ENCODE peak calls at places on chromosomes 13 and 19, in ten cellular contexts. One of them, this sample, is unnamed.

GRCh38 chr13:48501705-48502104 is 31.2 kb downstream of the RCBTB2 start:
- DNase-seq in foreskin fibroblast: no peak
- DNase-seq in EL: no peak
- DNase-seq in NCI-H774: no peak
- DNase-seq in fibroblast of gingiva: no peak
- DNase-seq in memory B cell: no peak
- DNase-seq in psoas muscle: no peak
- DNase-seq in HS-5: no peak
- DNase-seq in iris pigment epithelial cell: peak; percentile 26
- DNase-seq in left cardiac atrium: no peak
- DNase-seq in this sample: no peak

GRCh38 chr19:55694241-55694655 is 19.2 kb downstream of the EPN1 start:
- DNase-seq in fibroblast of gingiva: no peak
- DNase-seq in NCI-H774: no peak
- DNase-seq in psoas muscle: no peak
- DNase-seq in HS-5: no peak
- DNase-seq in iris pigment epithelial cell: no peak
- DNase-seq in memory B cell: no peak
- DNase-seq in foreskin fibroblast: no peak
- DNase-seq in EL: no peak
- DNase-seq in left cardiac atrium: no peak
- DNase-seq in this sample: no peak

GRCh38 chr19:41753936-41754529 is 1.3 kb upstream of the CEACAM6 start:
- DNase-seq in EL: peak; percentile 47
- DNase-seq in NCI-H774: peak; percentile 41
- DNase-seq in iris pigment epithelial cell: peak; percentile 21
- DNase-seq in psoas muscle: no peak
- DNase-seq in memory B cell: peak; percentile 69
- DNase-seq in fibroblast of gingiva: peak; percentile 8
- DNase-seq in left cardiac atrium: no peak
- DNase-seq in foreskin fibroblast: peak; percentile 10
- DNase-seq in HS-5: no peak
- DNase-seq in this sample: no peak

GRCh38 chr13:70366720-70367119 is 258.5 kb upstream of the KLHL1 start:
- DNase-seq in left cardiac atrium: no peak
- DNase-seq in HS-5: no peak
- DNase-seq in memory B cell: no peak
- DNase-seq in foreskin fibroblast: no peak
- DNase-seq in fibroblast of gingiva: no peak
- DNase-seq in psoas muscle: no peak
- DNase-seq in NCI-H774: no peak
- DNase-seq in EL: no peak
- DNase-seq in iris pigment epithelial cell: no peak
- DNase-seq in this sample: no peak

GRCh38 chr13:41284512-41285288 is 21.3 kb upstream of the MTRF1 start:
- DNase-seq in fibroblast of gingiva: peak; percentile 97
- DNase-seq in psoas muscle: no peak
- DNase-seq in NCI-H774: no peak
- DNase-seq in left cardiac atrium: no peak
- DNase-seq in EL: peak; percentile 92
- DNase-seq in iris pigment epithelial cell: peak; percentile 94
- DNase-seq in foreskin fibroblast: peak; percentile 95
- DNase-seq in memory B cell: no peak
- DNase-seq in HS-5: peak; percentile 71
- DNase-seq in this sample: no peak

GRCh38 chr13:45833242-45833641 is 18.3 kb downstream of the SIAH3 start:
- DNase-seq in iris pigment epithelial cell: no peak
- DNase-seq in EL: no peak
- DNase-seq in NCI-H774: no peak
- DNase-seq in psoas muscle: no peak
- DNase-seq in fibroblast of gingiva: no peak
- DNase-seq in left cardiac atrium: no peak
- DNase-seq in memory B cell: no peak
- DNase-seq in foreskin fibroblast: no peak
- DNase-seq in HS-5: no peak
- DNase-seq in this sample: no peak

GRCh38 chr19:39448271-39448670 is 2.9 kb downstream of the SUPT5H start:
- DNase-seq in memory B cell: peak; percentile 47
- DNase-seq in iris pigment epithelial cell: peak; percentile 52
- DNase-seq in psoas muscle: no peak
- DNase-seq in left cardiac atrium: no peak
- DNase-seq in EL: peak; percentile 76
- DNase-seq in fibroblast of gingiva: no peak
- DNase-seq in foreskin fibroblast: peak; percentile 24
- DNase-seq in HS-5: no peak
- DNase-seq in NCI-H774: no peak
- DNase-seq in this sample: no peak

GRCh38 chr19:39499082-39499642 is 415 bp downstream of the DLL3 start:
- DNase-seq in iris pigment epithelial cell: peak; percentile 23
- DNase-seq in fibroblast of gingiva: no peak
- DNase-seq in NCI-H774: no peak
- DNase-seq in HS-5: no peak
- DNase-seq in EL: no peak
- DNase-seq in memory B cell: no peak
- DNase-seq in left cardiac atrium: no peak
- DNase-seq in psoas muscle: no peak
- DNase-seq in foreskin fibroblast: no peak
- DNase-seq in this sample: no peak

GRCh38 chr19:12720851-12721655 is 2.7 kb downstream of the TNPO2 start:
- DNase-seq in left cardiac atrium: peak; percentile 50
- DNase-seq in iris pigment epithelial cell: peak; percentile 42
- DNase-seq in NCI-H774: no peak
- DNase-seq in HS-5: no peak
- DNase-seq in fibroblast of gingiva: no peak
- DNase-seq in EL: peak; percentile 33
- DNase-seq in psoas muscle: peak; percentile 33
- DNase-seq in memory B cell: no peak
- DNase-seq in foreskin fibroblast: peak; percentile 10
- DNase-seq in this sample: no peak

GRCh38 chr19:34838248-34838647 is 65.2 kb upstream of the ZNF599 start:
- DNase-seq in left cardiac atrium: no peak
- DNase-seq in EL: peak; percentile 11
- DNase-seq in memory B cell: no peak
- DNase-seq in HS-5: no peak
- DNase-seq in fibroblast of gingiva: no peak
- DNase-seq in iris pigment epithelial cell: peak; percentile 29
- DNase-seq in psoas muscle: no peak
- DNase-seq in foreskin fibroblast: no peak
- DNase-seq in NCI-H774: no peak
- DNase-seq in this sample: no peak

GRCh38 chr13:33994826-33995502 is 177.0 kb downstream of the RFC3 start:
- DNase-seq in foreskin fibroblast: no peak
- DNase-seq in psoas muscle: no peak
- DNase-seq in EL: no peak
- DNase-seq in left cardiac atrium: no peak
- DNase-seq in NCI-H774: no peak
- DNase-seq in HS-5: no peak
- DNase-seq in fibroblast of gingiva: no peak
- DNase-seq in iris pigment epithelial cell: no peak
- DNase-seq in memory B cell: no peak
- DNase-seq in this sample: no peak

GRCh38 chr13:44107357-44108121 is 227.8 kb downstream of the LACC1 start:
- DNase-seq in HS-5: no peak
- DNase-seq in foreskin fibroblast: no peak
- DNase-seq in left cardiac atrium: no peak
- DNase-seq in iris pigment epithelial cell: no peak
- DNase-seq in psoas muscle: no peak
- DNase-seq in fibroblast of gingiva: no peak
- DNase-seq in EL: no peak
- DNase-seq in NCI-H774: no peak
- DNase-seq in memory B cell: no peak
- DNase-seq in this sample: no peak

GRCh38 chr19:39858541-39858940 is 12.4 kb upstream of the FBL start:
- DNase-seq in EL: peak; percentile 55
- DNase-seq in memory B cell: no peak
- DNase-seq in foreskin fibroblast: no peak
- DNase-seq in NCI-H774: no peak
- DNase-seq in fibroblast of gingiva: no peak
- DNase-seq in HS-5: no peak
- DNase-seq in iris pigment epithelial cell: peak; percentile 93
- DNase-seq in left cardiac atrium: no peak
- DNase-seq in psoas muscle: no peak
- DNase-seq in this sample: no peak

GRCh38 chr19:53034948-53035675 is 9.4 kb upstream of the ERVV-2 start:
- DNase-seq in foreskin fibroblast: no peak
- DNase-seq in psoas muscle: no peak
- DNase-seq in HS-5: no peak
- DNase-seq in fibroblast of gingiva: peak; percentile 9
- DNase-seq in memory B cell: no peak
- DNase-seq in NCI-H774: no peak
- DNase-seq in iris pigment epithelial cell: peak; percentile 3
- DNase-seq in left cardiac atrium: no peak
- DNase-seq in EL: peak; percentile 29
- DNase-seq in this sample: no peak

GRCh38 chr13:94706854-94707399 is 5.4 kb downstream of the SOX21 start:
- DNase-seq in iris pigment epithelial cell: no peak
- DNase-seq in memory B cell: no peak
- DNase-seq in foreskin fibroblast: no peak
- DNase-seq in left cardiac atrium: no peak
- DNase-seq in EL: no peak
- DNase-seq in NCI-H774: peak; percentile 91
- DNase-seq in fibroblast of gingiva: no peak
- DNase-seq in HS-5: no peak
- DNase-seq in psoas muscle: no peak
- DNase-seq in this sample: no peak

GRCh38 chr19:35179830-35180229 is 25.3 kb downstream of the FXYD5 start:
- DNase-seq in HS-5: no peak
- DNase-seq in NCI-H774: no peak
- DNase-seq in left cardiac atrium: no peak
- DNase-seq in fibroblast of gingiva: no peak
- DNase-seq in EL: no peak
- DNase-seq in foreskin fibroblast: no peak
- DNase-seq in memory B cell: no peak
- DNase-seq in psoas muscle: no peak
- DNase-seq in iris pigment epithelial cell: no peak
- DNase-seq in this sample: no peak

GRCh38 chr19:35555301-35556005 is 8.0 kb downstream of the ATP4A start:
- DNase-seq in psoas muscle: no peak
- DNase-seq in left cardiac atrium: no peak
- DNase-seq in NCI-H774: peak; percentile 3
- DNase-seq in iris pigment epithelial cell: peak; percentile 12
- DNase-seq in fibroblast of gingiva: no peak
- DNase-seq in memory B cell: no peak
- DNase-seq in EL: peak; percentile 49
- DNase-seq in foreskin fibroblast: no peak
- DNase-seq in HS-5: no peak
- DNase-seq in this sample: peak; percentile 44

GRCh38 chr13:48769107-48769704 is 115.5 kb downstream of the CYSLTR2 start:
- DNase-seq in iris pigment epithelial cell: peak; percentile 88
- DNase-seq in NCI-H774: peak; percentile 20
- DNase-seq in fibroblast of gingiva: peak; percentile 86
- DNase-seq in EL: peak; percentile 82
- DNase-seq in foreskin fibroblast: peak; percentile 77
- DNase-seq in left cardiac atrium: peak; percentile 76
- DNase-seq in psoas muscle: peak; percentile 31
- DNase-seq in HS-5: peak; percentile 49
- DNase-seq in memory B cell: peak; percentile 84
- DNase-seq in this sample: no peak

GRCh38 chr13:85601526-85601925 is 197.7 kb downstream of the SLITRK6 start:
- DNase-seq in foreskin fibroblast: no peak
- DNase-seq in memory B cell: no peak
- DNase-seq in NCI-H774: no peak
- DNase-seq in fibroblast of gingiva: no peak
- DNase-seq in left cardiac atrium: no peak
- DNase-seq in EL: no peak
- DNase-seq in HS-5: no peak
- DNase-seq in psoas muscle: no peak
- DNase-seq in iris pigment epithelial cell: peak; percentile 10
- DNase-seq in this sample: no peak

GRCh38 chr19:12954150-12954962 is 2.7 kb downstream of the GADD45GIP1 start:
- DNase-seq in iris pigment epithelial cell: no peak
- DNase-seq in foreskin fibroblast: no peak
- DNase-seq in left cardiac atrium: no peak
- DNase-seq in memory B cell: no peak
- DNase-seq in psoas muscle: no peak
- DNase-seq in EL: no peak
- DNase-seq in NCI-H774: no peak
- DNase-seq in fibroblast of gingiva: no peak
- DNase-seq in HS-5: no peak
- DNase-seq in this sample: no peak

GRCh38 chr13:111970501-111971155 is 96.3 kb upstream of the SOX1 start:
- DNase-seq in fibroblast of gingiva: no peak
- DNase-seq in HS-5: no peak
- DNase-seq in iris pigment epithelial cell: no peak
- DNase-seq in NCI-H774: peak; percentile 90
- DNase-seq in EL: no peak
- DNase-seq in psoas muscle: no peak
- DNase-seq in left cardiac atrium: no peak
- DNase-seq in foreskin fibroblast: no peak
- DNase-seq in memory B cell: no peak
- DNase-seq in this sample: no peak

GRCh38 chr19:58406818-58407657 is 1.4 kb upstream of the ZNF584 start:
- DNase-seq in NCI-H774: no peak
- DNase-seq in psoas muscle: no peak
- DNase-seq in left cardiac atrium: no peak
- DNase-seq in iris pigment epithelial cell: no peak
- DNase-seq in memory B cell: no peak
- DNase-seq in EL: no peak
- DNase-seq in fibroblast of gingiva: no peak
- DNase-seq in foreskin fibroblast: no peak
- DNase-seq in HS-5: no peak
- DNase-seq in this sample: no peak

GRCh38 chr19:29837448-29837961 is 25.7 kb downstream of the CCNE1 start:
- DNase-seq in NCI-H774: no peak
- DNase-seq in foreskin fibroblast: no peak
- DNase-seq in EL: no peak
- DNase-seq in psoas muscle: no peak
- DNase-seq in iris pigment epithelial cell: no peak
- DNase-seq in memory B cell: peak; percentile 52
- DNase-seq in HS-5: no peak
- DNase-seq in left cardiac atrium: no peak
- DNase-seq in fibroblast of gingiva: no peak
- DNase-seq in this sample: no peak

GRCh38 chr13:114131581-114132418 is 623 bp downstream of the RASA3 start:
- DNase-seq in memory B cell: no peak
- DNase-seq in HS-5: no peak
- DNase-seq in NCI-H774: peak; percentile 38
- DNase-seq in left cardiac atrium: no peak
- DNase-seq in foreskin fibroblast: no peak
- DNase-seq in iris pigment epithelial cell: peak; percentile 60
- DNase-seq in psoas muscle: no peak
- DNase-seq in EL: peak; percentile 41
- DNase-seq in fibroblast of gingiva: peak; percentile 35
- DNase-seq in this sample: peak; percentile 80

GRCh38 chr19:1862424-1863307 is 713 bp downstream of the KLF16 start:
- DNase-seq in iris pigment epithelial cell: no peak
- DNase-seq in psoas muscle: peak; percentile 51
- DNase-seq in left cardiac atrium: no peak
- DNase-seq in NCI-H774: peak; percentile 9
- DNase-seq in HS-5: no peak
- DNase-seq in EL: peak; percentile 42
- DNase-seq in fibroblast of gingiva: no peak
- DNase-seq in foreskin fibroblast: no peak
- DNase-seq in memory B cell: peak; percentile 61
- DNase-seq in this sample: peak; percentile 88

GRCh38 chr13:85806553-85807175 is 7.4 kb upstream of the SLITRK6 start:
- DNase-seq in psoas muscle: no peak
- DNase-seq in fibroblast of gingiva: peak; percentile 43
- DNase-seq in left cardiac atrium: no peak
- DNase-seq in NCI-H774: no peak
- DNase-seq in foreskin fibroblast: peak; percentile 17
- DNase-seq in EL: peak; percentile 55
- DNase-seq in HS-5: no peak
- DNase-seq in memory B cell: no peak
- DNase-seq in iris pigment epithelial cell: peak; percentile 52
- DNase-seq in this sample: no peak

GRCh38 chr13:56314755-56315154 is 826.0 kb upstream of the PRR20A start:
- DNase-seq in fibroblast of gingiva: no peak
- DNase-seq in HS-5: no peak
- DNase-seq in psoas muscle: no peak
- DNase-seq in memory B cell: no peak
- DNase-seq in foreskin fibroblast: no peak
- DNase-seq in iris pigment epithelial cell: no peak
- DNase-seq in left cardiac atrium: no peak
- DNase-seq in EL: no peak
- DNase-seq in NCI-H774: no peak
- DNase-seq in this sample: no peak

GRCh38 chr13:48533986-48534600 is 1.2 kb upstream of the RCBTB2 start:
- DNase-seq in NCI-H774: no peak
- DNase-seq in fibroblast of gingiva: no peak
- DNase-seq in memory B cell: no peak
- DNase-seq in foreskin fibroblast: no peak
- DNase-seq in left cardiac atrium: no peak
- DNase-seq in HS-5: no peak
- DNase-seq in EL: no peak
- DNase-seq in iris pigment epithelial cell: no peak
- DNase-seq in psoas muscle: no peak
- DNase-seq in this sample: no peak